ENCODE peak calls at places on chromosomes 6 and 20, in seven cellular contexts. One of them, this sample, is unnamed.

GRCh38 chr6:15507746-15508145 is 155.1 kb downstream of the DTNBP1 start:
- DNase-seq in ovary: no peak
- DNase-seq in hepatocyte: no peak
- DNase-seq in fibroblast of lung: peak; percentile 20
- DNase-seq in AG04450: no peak
- DNase-seq in heart right ventricle: no peak
- DNase-seq in ascending aorta: no peak
- DNase-seq in this sample: no peak

GRCh38 chr6:13234130-13234529 is 94.2 kb downstream of the TBC1D7 start:
- DNase-seq in ovary: no peak
- DNase-seq in hepatocyte: no peak
- DNase-seq in fibroblast of lung: peak; percentile 38
- DNase-seq in AG04450: no peak
- DNase-seq in heart right ventricle: no peak
- DNase-seq in ascending aorta: no peak
- DNase-seq in this sample: no peak

GRCh38 chr6:15842718-15843117 is 179.9 kb upstream of the DTNBP1 start:
- DNase-seq in ovary: peak; percentile 17
- DNase-seq in hepatocyte: no peak
- DNase-seq in fibroblast of lung: no peak
- DNase-seq in AG04450: no peak
- DNase-seq in heart right ventricle: no peak
- DNase-seq in ascending aorta: no peak
- DNase-seq in this sample: no peak

GRCh38 chr20:45592574-45593189 is 13.6 kb upstream of the WFDC8 start:
- DNase-seq in ovary: no peak
- DNase-seq in hepatocyte: peak; percentile 61
- DNase-seq in fibroblast of lung: peak; percentile 19
- DNase-seq in AG04450: no peak
- DNase-seq in heart right ventricle: no peak
- DNase-seq in ascending aorta: no peak
- DNase-seq in this sample: peak; percentile 32

GRCh38 chr20:54140927-54141566 is 32.7 kb downstream of the CYP24A1 start:
- DNase-seq in ovary: no peak
- DNase-seq in hepatocyte: no peak
- DNase-seq in fibroblast of lung: peak; percentile 91
- DNase-seq in AG04450: no peak
- DNase-seq in heart right ventricle: no peak
- DNase-seq in ascending aorta: no peak
- DNase-seq in this sample: no peak

GRCh38 chr6:166560222-166560621 is 26.3 kb downstream of the RAMACL start:
- DNase-seq in ovary: no peak
- DNase-seq in hepatocyte: no peak
- DNase-seq in fibroblast of lung: no peak
- DNase-seq in AG04450: no peak
- DNase-seq in heart right ventricle: no peak
- DNase-seq in ascending aorta: no peak
- DNase-seq in this sample: no peak

GRCh38 chr6:80388515-80388914 is 282.0 kb downstream of the BCKDHB start:
- DNase-seq in ovary: no peak
- DNase-seq in hepatocyte: no peak
- DNase-seq in fibroblast of lung: no peak
- DNase-seq in AG04450: no peak
- DNase-seq in heart right ventricle: no peak
- DNase-seq in ascending aorta: no peak
- DNase-seq in this sample: no peak

GRCh38 chr6:148907573-148907972 is 160.7 kb downstream of the UST start:
- DNase-seq in ovary: no peak
- DNase-seq in hepatocyte: no peak
- DNase-seq in fibroblast of lung: no peak
- DNase-seq in AG04450: no peak
- DNase-seq in heart right ventricle: no peak
- DNase-seq in ascending aorta: no peak
- DNase-seq in this sample: no peak

DNA sequence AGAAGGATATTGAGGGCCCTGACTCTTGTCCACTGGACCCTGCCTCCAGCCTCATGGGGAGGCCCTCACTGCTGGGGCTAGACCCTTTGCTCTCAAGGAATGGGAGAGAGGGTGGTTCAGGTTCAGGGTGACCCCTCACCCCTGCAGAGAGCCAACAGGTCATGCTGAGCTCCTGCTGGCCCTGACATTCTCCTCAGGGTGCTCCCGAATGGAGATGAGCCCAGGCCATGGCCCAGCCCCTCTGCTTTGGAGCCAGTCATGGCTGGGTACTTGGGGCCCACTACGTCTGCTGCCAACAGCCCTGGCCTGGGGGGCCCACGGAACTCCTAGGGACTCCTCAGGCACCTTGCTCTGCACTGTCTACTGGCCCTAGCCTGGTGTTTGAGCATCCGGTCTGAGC is 49.2 kb upstream of the MLN start:
- DNase-seq in ovary: no peak
- DNase-seq in hepatocyte: no peak
- DNase-seq in fibroblast of lung: no peak
- DNase-seq in AG04450: no peak
- DNase-seq in heart right ventricle: no peak
- DNase-seq in ascending aorta: no peak
- DNase-seq in this sample: no peak
- H3K27me3 ChIP-seq in ovary: no peaks in the 10 kb centered on the region
- H3K27me3 ChIP-seq in hepatocyte: peaks cover 4% of the 10 kb centered on the region
- H3K27me3 ChIP-seq in fibroblast of lung: no peaks in the 10 kb centered on the region
- H3K27me3 ChIP-seq in AG04450: peaks cover 38% of the 10 kb centered on the region
- H3K27me3 ChIP-seq in heart right ventricle: no peaks in the 10 kb centered on the region
- H3K27me3 ChIP-seq in ascending aorta: no peaks in the 10 kb centered on the region
- H3K27me3 ChIP-seq in this sample: no peaks in the 10 kb centered on the region

GRCh38 chr6:134932121-134932520 is 17.8 kb downstream of the ALDH8A1 start:
- DNase-seq in ovary: no peak
- DNase-seq in hepatocyte: no peak
- DNase-seq in fibroblast of lung: no peak
- DNase-seq in AG04450: no peak
- DNase-seq in heart right ventricle: no peak
- DNase-seq in ascending aorta: no peak
- DNase-seq in this sample: no peak
- H3K4me3 ChIP-seq in ovary: no peak overlapping the region
- H3K4me3 ChIP-seq in hepatocyte: no peak overlapping the region
- H3K4me3 ChIP-seq in fibroblast of lung: no peak overlapping the region
- H3K4me3 ChIP-seq in AG04450: no peak overlapping the region
- H3K4me3 ChIP-seq in heart right ventricle: no peak overlapping the region
- H3K4me3 ChIP-seq in ascending aorta: no peak overlapping the region
- H3K4me3 ChIP-seq in this sample: no peak overlapping the region

GRCh38 chr6:6007311-6008113 is 787 bp upstream of the NRN1 start:
- DNase-seq in ovary: no peak
- DNase-seq in hepatocyte: no peak
- DNase-seq in fibroblast of lung: no peak
- DNase-seq in AG04450: no peak
- DNase-seq in heart right ventricle: peak; percentile 38
- DNase-seq in ascending aorta: no peak
- DNase-seq in this sample: no peak
- TF ChIP-seq CTCF in ovary: no peak
- TF ChIP-seq CTCF in hepatocyte: no peak
- TF ChIP-seq CTCF in fibroblast of lung: no peak
- TF ChIP-seq CTCF in AG04450: no peak
- TF ChIP-seq CTCF in heart right ventricle: peak; percentile 2
- TF ChIP-seq CTCF in ascending aorta: no peak
- TF ChIP-seq CTCF in this sample: no peak

GRCh38 chr6:55704421-55704820 is 125.4 kb upstream of the HMGCLL1 start:
- DNase-seq in ovary: no peak
- DNase-seq in hepatocyte: no peak
- DNase-seq in fibroblast of lung: peak; percentile 79
- DNase-seq in AG04450: no peak
- DNase-seq in heart right ventricle: no peak
- DNase-seq in ascending aorta: no peak
- DNase-seq in this sample: no peak
- H3K27me3 ChIP-seq in ovary: no peaks in the 10 kb centered on the region
- H3K27me3 ChIP-seq in hepatocyte: no peaks in the 10 kb centered on the region
- H3K27me3 ChIP-seq in fibroblast of lung: no peaks in the 10 kb centered on the region
- H3K27me3 ChIP-seq in AG04450: no peaks in the 10 kb centered on the region
- H3K27me3 ChIP-seq in heart right ventricle: no peaks in the 10 kb centered on the region
- H3K27me3 ChIP-seq in ascending aorta: no peaks in the 10 kb centered on the region
- H3K27me3 ChIP-seq in this sample: no peaks in the 10 kb centered on the region

This sample was measured in colonic mucosa.